ENCODE peak calls at places on chromosome 16, in eight cellular contexts. One of them, this sample, is unnamed.

GRCh38 chr16:6558661-6559060 is 774.0 kb upstream of the RBFOX1 start:
- DNase-seq in ACHN: no peak
- DNase-seq in lower leg skin: no peak
- DNase-seq in small intestine: no peak
- DNase-seq in GM18507: no peak
- DNase-seq in type B pancreatic cell: no peak
- DNase-seq in globus pallidus: no peak
- DNase-seq in GM10248: no peak
- DNase-seq in this sample: no peak

GRCh38 chr16:59991171-59991570 is 1257.1 kb upstream of the GOT2 start:
- DNase-seq in lower leg skin: no peak
- DNase-seq in ACHN: no peak
- DNase-seq in small intestine: no peak
- DNase-seq in type B pancreatic cell: no peak
- DNase-seq in globus pallidus: no peak
- DNase-seq in GM10248: no peak
- DNase-seq in GM18507: no peak
- DNase-seq in this sample: no peak

GRCh38 chr16:30065943-30066881 is 652 bp downstream of the ALDOA start:
- DNase-seq in small intestine: peak; percentile 43
- DNase-seq in type B pancreatic cell: no peak
- DNase-seq in ACHN: peak; percentile 65
- DNase-seq in GM18507: no peak
- DNase-seq in globus pallidus: no peak
- DNase-seq in lower leg skin: no peak
- DNase-seq in GM10248: no peak
- DNase-seq in this sample: peak; percentile 64

GRCh38 chr16:8583199-8583598 is 7.1 kb downstream of the TMEM114 start:
- DNase-seq in small intestine: no peak
- DNase-seq in GM18507: no peak
- DNase-seq in lower leg skin: no peak
- DNase-seq in type B pancreatic cell: no peak
- DNase-seq in globus pallidus: no peak
- DNase-seq in ACHN: no peak
- DNase-seq in GM10248: no peak
- DNase-seq in this sample: peak; percentile 75

GRCh38 chr16:4376126-4376819 is 4.6 kb downstream of the VASN start:
- DNase-seq in ACHN: no peak
- DNase-seq in small intestine: no peak
- DNase-seq in type B pancreatic cell: no peak
- DNase-seq in GM18507: no peak
- DNase-seq in lower leg skin: peak; percentile 74
- DNase-seq in GM10248: no peak
- DNase-seq in globus pallidus: peak; percentile 85
- DNase-seq in this sample: no peak

GRCh38 chr16:16021988-16022682 is 72.7 kb downstream of the ABCC1 start:
- DNase-seq in small intestine: peak; percentile 81
- DNase-seq in GM18507: no peak
- DNase-seq in lower leg skin: peak; percentile 92
- DNase-seq in globus pallidus: peak; percentile 62
- DNase-seq in GM10248: no peak
- DNase-seq in ACHN: peak; percentile 98
- DNase-seq in type B pancreatic cell: peak; percentile 69
- DNase-seq in this sample: peak; percentile 91

GRCh38 chr16:50879873-50880695 is 138.2 kb downstream of the CYLD start:
- DNase-seq in ACHN: no peak
- DNase-seq in GM10248: no peak
- DNase-seq in small intestine: no peak
- DNase-seq in type B pancreatic cell: no peak
- DNase-seq in GM18507: no peak
- DNase-seq in lower leg skin: no peak
- DNase-seq in globus pallidus: peak; percentile 56
- DNase-seq in this sample: peak; percentile 24

GRCh38 chr16:1751946-1752345 is 19.4 kb downstream of the NME3 start:
- DNase-seq in lower leg skin: no peak
- DNase-seq in GM10248: no peak
- DNase-seq in small intestine: no peak
- DNase-seq in GM18507: no peak
- DNase-seq in globus pallidus: no peak
- DNase-seq in type B pancreatic cell: no peak
- DNase-seq in ACHN: no peak
- DNase-seq in this sample: no peak

GRCh38 chr16:57863434-57864160 is 61.3 kb upstream of the KIFC3 start:
- DNase-seq in lower leg skin: peak; percentile 64
- DNase-seq in GM10248: no peak
- DNase-seq in globus pallidus: peak; percentile 79
- DNase-seq in ACHN: peak; percentile 90
- DNase-seq in type B pancreatic cell: no peak
- DNase-seq in GM18507: no peak
- DNase-seq in small intestine: peak; percentile 83
- DNase-seq in this sample: peak; percentile 85

GRCh38 chr16:79964104-79964503 is 363.6 kb upstream of the MAF start:
- DNase-seq in globus pallidus: no peak
- DNase-seq in lower leg skin: no peak
- DNase-seq in type B pancreatic cell: no peak
- DNase-seq in ACHN: no peak
- DNase-seq in GM18507: no peak
- DNase-seq in GM10248: no peak
- DNase-seq in small intestine: no peak
- DNase-seq in this sample: no peak

GRCh38 chr16:57747996-57748395 is 12.4 kb downstream of the KATNB1 start:
- DNase-seq in GM18507: no peak
- DNase-seq in GM10248: no peak
- DNase-seq in ACHN: no peak
- DNase-seq in lower leg skin: no peak
- DNase-seq in small intestine: no peak
- DNase-seq in globus pallidus: no peak
- DNase-seq in type B pancreatic cell: no peak
- DNase-seq in this sample: no peak

GRCh38 chr16:89322381-89323119 is 105.0 kb downstream of the ZNF778 start:
- DNase-seq in type B pancreatic cell: no peak
- DNase-seq in globus pallidus: no peak
- DNase-seq in GM10248: no peak
- DNase-seq in ACHN: peak; percentile 48
- DNase-seq in lower leg skin: no peak
- DNase-seq in small intestine: no peak
- DNase-seq in GM18507: no peak
- DNase-seq in this sample: peak; percentile 90

GRCh38 chr16:11629071-11630030 is 38.9 kb upstream of the SNN start:
- DNase-seq in lower leg skin: no peak
- DNase-seq in small intestine: no peak
- DNase-seq in GM18507: no peak
- DNase-seq in type B pancreatic cell: no peak
- DNase-seq in ACHN: no peak
- DNase-seq in GM10248: no peak
- DNase-seq in globus pallidus: no peak
- DNase-seq in this sample: no peak

GRCh38 chr16:19578378-19578851 is 22.9 kb downstream of the VPS35L start:
- DNase-seq in ACHN: no peak
- DNase-seq in lower leg skin: no peak
- DNase-seq in type B pancreatic cell: no peak
- DNase-seq in GM18507: no peak
- DNase-seq in globus pallidus: peak; percentile 99
- DNase-seq in GM10248: no peak
- DNase-seq in small intestine: no peak
- DNase-seq in this sample: no peak

GRCh38 chr16:31202402-31203385 is at the start of gene PYCARD:
- DNase-seq in GM18507: no peak
- DNase-seq in GM10248: peak; percentile 76
- DNase-seq in type B pancreatic cell: no peak
- DNase-seq in small intestine: peak; percentile 87
- DNase-seq in ACHN: peak; percentile 48
- DNase-seq in globus pallidus: no peak
- DNase-seq in lower leg skin: peak; percentile 49
- DNase-seq in this sample: peak; percentile 58

GRCh38 chr16:79950932-79951719 is 350.6 kb upstream of the MAF start:
- DNase-seq in GM10248: no peak
- DNase-seq in small intestine: no peak
- DNase-seq in GM18507: no peak
- DNase-seq in globus pallidus: no peak
- DNase-seq in type B pancreatic cell: no peak
- DNase-seq in lower leg skin: peak; percentile 39
- DNase-seq in ACHN: no peak
- DNase-seq in this sample: no peak

GRCh38 chr16:26762596-26762995 is 304.1 kb upstream of the C16orf82 start:
- DNase-seq in GM10248: no peak
- DNase-seq in globus pallidus: no peak
- DNase-seq in ACHN: no peak
- DNase-seq in lower leg skin: no peak
- DNase-seq in GM18507: no peak
- DNase-seq in small intestine: no peak
- DNase-seq in type B pancreatic cell: no peak
- DNase-seq in this sample: no peak

GRCh38 chr16:89557936-89558490 is 2.5 kb upstream of the RPL13 start:
- DNase-seq in type B pancreatic cell: no peak
- DNase-seq in globus pallidus: no peak
- DNase-seq in lower leg skin: no peak
- DNase-seq in GM18507: no peak
- DNase-seq in GM10248: no peak
- DNase-seq in small intestine: peak; percentile 62
- DNase-seq in ACHN: no peak
- DNase-seq in this sample: no peak

GRCh38 chr16:75068075-75068474 is 48.5 kb downstream of the LDHD start:
- DNase-seq in GM10248: no peak
- DNase-seq in type B pancreatic cell: no peak
- DNase-seq in ACHN: no peak
- DNase-seq in GM18507: no peak
- DNase-seq in globus pallidus: no peak
- DNase-seq in lower leg skin: no peak
- DNase-seq in small intestine: no peak
- DNase-seq in this sample: no peak